ENCODE peak calls at places on chromosomes 16 and 17, in nine cellular contexts. X is A549; P is CD4-positive, alpha-beta memory T cell; Z is left ventricle myocardium inferior; S is stimulated activated CD4-positive, alpha-beta T cell treated with anti-CD3 and anti-CD28 coated beads, Interleukin-2, amount 100 ng/mL, for 24 hours; U is NT2/D1; L is EL; K is HTR-8/SVneo; B is CD4-positive, alpha-beta T cell. I is an unnamed sample.
A peak's percentile ranks its signal among the peaks of the same experiment; 100 is the strongest.

GRCh38 chr17:79851461-79851817 is 12.2 kb upstream of the CBX4 start:
- DNase-seq in X (peak; percentile 68), P (no peak), Z (no peak), S (no peak), U (no peak), L (no peak), K (no peak), B (no peak), I (peak; percentile 22)

GRCh38 chr16:13376174-13376573 is 474.8 kb downstream of the SHISA9 start:
- DNase-seq in X (no peak), P (no peak), Z (no peak), S (no peak), U (no peak), L (no peak), K (no peak), B (no peak), I (no peak)

GRCh38 chr17:29628619-29629018 is 5.9 kb upstream of the CORO6 start:
- DNase-seq in X (no peak), P (no peak), Z (no peak), S (no peak), U (no peak), L (no peak), K (no peak), B (no peak), I (no peak)

GRCh38 chr17:40241435-40241834 is 22.3 kb downstream of the WIPF2 start:
- DNase-seq in X (no peak), P (no peak), Z (no peak), S (no peak), U (no peak), L (no peak), K (no peak), B (no peak), I (no peak)

GRCh38 chr17:31877341-31877740 is 18.3 kb upstream of the COPRS start:
- DNase-seq in X (no peak), P (no peak), Z (no peak), S (no peak), U (no peak), L (no peak), K (no peak), B (no peak), I (no peak)

GRCh38 chr17:47844814-47845453 is 3.9 kb upstream of the SCRN2 start:
- DNase-seq in X (no peak), P (no peak), Z (no peak), S (no peak), U (no peak), L (peak; percentile 35), K (no peak), B (no peak), I (no peak)

GRCh38 chr17:6910987-6911603 is 79.6 kb upstream of the TEKT1 start:
- DNase-seq in X (peak; percentile 60), P (peak; percentile 43), Z (no peak), S (no peak), U (no peak), L (peak; percentile 44), K (peak; percentile 47), B (no peak), I (peak; percentile 61)

GRCh38 chr17:73784015-73784603 is 139.9 kb upstream of the SDK2 start:
- DNase-seq in X (no peak), P (no peak), Z (no peak), S (no peak), U (no peak), L (no peak), K (no peak), B (no peak), I (no peak)

GRCh38 chr16:84810518-84811273 is 9.1 kb upstream of the CRISPLD2 start:
- DNase-seq in X (no peak), P (peak; percentile 33), Z (no peak), S (no peak), U (no peak), L (no peak), K (no peak), B (no peak), I (no peak)

GRCh38 chr17:83100853-83101391 is 21.5 kb downstream of the METRNL start:
- DNase-seq in X (no peak), P (no peak), Z (no peak), S (no peak), U (no peak), L (no peak), K (no peak), B (no peak), I (no peak)

GRCh38 chr17:32519769-32520701 is 33.2 kb downstream of the CDK5R1 start:
- DNase-seq in X (no peak), P (peak; percentile 54), Z (no peak), S (peak; percentile 54), U (no peak), L (peak; percentile 45), K (no peak), B (peak; percentile 37), I (peak; percentile 18)

GRCh38 chr17:58525239-58525638 is 10.8 kb upstream of the MTMR4 start:
- DNase-seq in X (no peak), P (no peak), Z (peak; percentile 63), S (no peak), U (no peak), L (peak; percentile 91), K (peak; percentile 81), B (no peak), I (no peak)

GRCh38 chr17:80119839-80120238 is 18.5 kb downstream of the GAA start:
- DNase-seq in X (no peak), P (no peak), Z (no peak), S (no peak), U (no peak), L (no peak), K (no peak), B (no peak), I (no peak)

GRCh38 chr17:58513913-58514794 is at the start of gene MTMR4:
- DNase-seq in X (peak; percentile 62), P (peak; percentile 66), Z (peak; percentile 83), S (peak; percentile 77), U (peak; percentile 69), L (peak; percentile 82), K (peak; percentile 92), B (peak; percentile 65), I (peak; percentile 91)

GRCh38 chr17:69485901-69486643 is 71.6 kb downstream of the MAP2K6 start:
- DNase-seq in X (peak; percentile 19), P (no peak), Z (no peak), S (no peak), U (no peak), L (no peak), K (no peak), B (no peak), I (no peak)

GRCh38 chr17:43094129-43094834 is 30.9 kb downstream of the BRCA1 start:
- DNase-seq in X (no peak), P (no peak), Z (no peak), S (no peak), U (no peak), L (peak; percentile 46), K (no peak), B (no peak), I (no peak)

GRCh38 chr16:67719048-67719777 is at the start of gene GFOD2:
- DNase-seq in X (peak; percentile 94), P (peak; percentile 96), Z (peak; percentile 97), S (peak; percentile 99), U (peak; percentile 94), L (peak; percentile 94), K (peak; percentile 100), B (peak; percentile 99), I (peak; percentile 99)

GRCh38 chr16:27748868-27749546 is 199.1 kb downstream of the KATNIP start:
- DNase-seq in X (peak; percentile 37), P (peak; percentile 33), Z (peak; percentile 21), S (no peak), U (peak; percentile 44), L (peak; percentile 92), K (peak; percentile 84), B (peak; percentile 19), I (peak; percentile 57)

GRCh38 chr16:17548825-17549224 is 78.1 kb upstream of the XYLT1 start:
- DNase-seq in X (no peak), P (no peak), Z (no peak), S (no peak), U (no peak), L (no peak), K (no peak), B (no peak), I (no peak)

GRCh38 chr17:4293572-4293971 is 29.8 kb upstream of the ANKFY1 start:
- DNase-seq in X (no peak), P (no peak), Z (no peak), S (no peak), U (no peak), L (no peak), K (no peak), B (no peak), I (no peak)

GRCh38 chr17:42107597-42108576 is 4.6 kb downstream of the DHX58 start:
- DNase-seq in X (peak; percentile 76), P (peak; percentile 87), Z (peak; percentile 64), S (peak; percentile 94), U (peak; percentile 81), L (peak; percentile 50), K (peak; percentile 94), B (peak; percentile 96), I (peak; percentile 45)

GRCh38 chr16:89507219-89507833 is 877 bp upstream of the SPG7 start:
- DNase-seq in X (no peak), P (peak; percentile 26), Z (no peak), S (no peak), U (no peak), L (peak; percentile 18), K (no peak), B (no peak), I (no peak)

GRCh38 chr17:36525113-36525512 is 9.6 kb downstream of the MYO19 start:
- DNase-seq in X (no peak), P (no peak), Z (no peak), S (no peak), U (no peak), L (peak; percentile 33), K (no peak), B (no peak), I (no peak)

GRCh38 chr16:31874354-31875111 is 926 bp downstream of the ZNF267 start:
- DNase-seq in X (peak; percentile 31), P (peak; percentile 19), Z (no peak), S (peak; percentile 54), U (no peak), L (peak; percentile 61), K (no peak), B (no peak), I (peak; percentile 40)

GRCh38 chr16:88458039-88458772 is 5.1 kb downstream of the ZFPM1 start:
- DNase-seq in X (no peak), P (no peak), Z (no peak), S (no peak), U (no peak), L (no peak), K (no peak), B (no peak), I (no peak)

GRCh38 chr17:43587647-43588046 is 41.5 kb upstream of the ETV4 start:
- DNase-seq in X (no peak), P (no peak), Z (no peak), S (no peak), U (no peak), L (no peak), K (no peak), B (no peak), I (no peak)

GRCh38 chr17:81513669-81514484 is 1.3 kb upstream of the ACTG1 start:
- DNase-seq in X (peak; percentile 86), P (peak; percentile 37), Z (peak; percentile 75), S (peak; percentile 56), U (no peak), L (peak; percentile 82), K (no peak), B (no peak), I (peak; percentile 83)

GRCh38 chr16:11152677-11153321 is 103.2 kb downstream of the SOCS1 start:
- DNase-seq in X (no peak), P (no peak), Z (no peak), S (no peak), U (no peak), L (no peak), K (no peak), B (no peak), I (no peak)

GRCh38 chr16:31149332-31149731 is 534 bp downstream of the PRSS36 start:
- DNase-seq in X (no peak), P (no peak), Z (no peak), S (no peak), U (no peak), L (no peak), K (no peak), B (no peak), I (no peak)

GRCh38 chr16:22428654-22429053 is 54.2 kb upstream of the CDR2 start:
- DNase-seq in X (no peak), P (no peak), Z (peak; percentile 42), S (no peak), U (no peak), L (no peak), K (no peak), B (no peak), I (no peak)

GRCh38 chr17:76379646-76380376 is 4.6 kb upstream of the SPHK1 start:
- DNase-seq in X (no peak), P (no peak), Z (no peak), S (no peak), U (no peak), L (no peak), K (no peak), B (no peak), I (no peak)